ENCODE peak calls at places on chromosomes 1 and 21, in five cellular contexts. B is K562, M is IMR-90, C is GM12878, F is SK-N-SH. A is an unnamed sample.

GRCh38 chr1:197958861-197959260 is 41.7 kb downstream of the LHX9 start:
- DNase-seq in B (no peak), M (no peak), C (no peak), F (no peak), A (no peak)

GRCh38 chr1:63951076-63951946 is 177.5 kb downstream of the ROR1 start:
- DNase-seq in B (no peak), M (peak; percentile 13), C (no peak), F (no peak), A (no peak)

GRCh38 chr1:28329395-28330153 is 734 bp downstream of the MED18 start:
- DNase-seq in B (no peak), M (peak; percentile 21), C (no peak), F (peak; percentile 28), A (no peak)

GRCh38 chr21:25402134-25402957 is 204.9 kb downstream of the MRPL39 start:
- DNase-seq in B (no peak), M (no peak), C (no peak), F (no peak), A (no peak)

GRCh38 chr21:44065428-44065827 is 41.8 kb upstream of the PWP2 start:
- DNase-seq in B (no peak), M (peak; percentile 57), C (no peak), F (no peak), A (no peak)

GRCh38 chr1:114353233-114353632 is 157.8 kb downstream of the TRIM33 start:
- DNase-seq in B (peak; percentile 10), M (peak; percentile 80), C (no peak), F (peak; percentile 25), A (no peak)

GRCh38 chr1:224082146-224082545 is 31.8 kb upstream of the FBXO28 start:
- DNase-seq in B (no peak), M (peak; percentile 12), C (no peak), F (no peak), A (no peak)

GRCh38 chr21:33268736-33269441 is 2.7 kb downstream of the IL10RB start:
- DNase-seq in B (no peak), M (no peak), C (peak; percentile 96), F (no peak), A (peak; percentile 22)

GRCh38 chr1:212073490-212073889 is 37.9 kb downstream of the DTL start:
- DNase-seq in B (no peak), M (peak; percentile 4), C (no peak), F (no peak), A (no peak)

GRCh38 chr1:205449750-205450443 is 5.9 kb downstream of the BLACAT1 start:
- DNase-seq in B (peak; percentile 97), M (peak; percentile 36), C (no peak), F (peak; percentile 52), A (peak; percentile 69)

GRCh38 chr1:26278303-26278702 is 1.6 kb upstream of the SH3BGRL3 start:
- DNase-seq in B (no peak), M (peak; percentile 77), C (no peak), F (no peak), A (no peak)

GRCh38 chr1:201573923-201574322 is 35.0 kb downstream of the NAV1 start:
- DNase-seq in B (no peak), M (no peak), C (no peak), F (no peak), A (no peak)

GRCh38 chr1:171438441-171438840 is 46.9 kb upstream of the PRRC2C start:
- DNase-seq in B (no peak), M (peak; percentile 98), C (no peak), F (no peak), A (peak; percentile 84)

GRCh38 chr1:189149547-189150375 is 1327.9 kb downstream of the BRINP3 start:
- DNase-seq in B (peak; percentile 23), M (no peak), C (no peak), F (no peak), A (peak; percentile 7)

GRCh38 chr21:36156815-36157670 is at the start of gene DOP1B:
- DNase-seq in B (peak; percentile 80), M (no peak), C (no peak), F (no peak), A (peak; percentile 8)

GRCh38 chr1:906532-907420 is 16.9 kb upstream of the SAMD11 start:
- DNase-seq in B (no peak), M (peak; percentile 64), C (no peak), F (peak; percentile 19), A (peak; percentile 80)

GRCh38 chr1:173422456-173422976 is 54.6 kb upstream of the PRDX6 start:
- DNase-seq in B (no peak), M (no peak), C (no peak), F (no peak), A (no peak)

GRCh38 chr1:170545476-170545875 is 13.5 kb downstream of the GORAB start:
- DNase-seq in B (no peak), M (peak; percentile 88), C (no peak), F (no peak), A (no peak)

GRCh38 chr1:8423702-8424538 is 106.0 kb downstream of the SLC45A1 start:
- DNase-seq in B (peak; percentile 89), M (peak; percentile 65), C (no peak), F (peak; percentile 93), A (peak; percentile 36)

GRCh38 chr1:6180215-6180577 is at the start of gene CHD5:
- DNase-seq in B (no peak), M (no peak), C (no peak), F (peak; percentile 82), A (no peak)

GRCh38 chr21:26445440-26445839 is 127.6 kb downstream of the CYYR1 start:
- DNase-seq in B (no peak), M (peak; percentile 2), C (no peak), F (no peak), A (no peak)

GRCh38 chr1:156499194-156499702 is 1.3 kb downstream of the MEF2D start:
- DNase-seq in B (peak; percentile 21), M (no peak), C (no peak), F (no peak), A (peak; percentile 34)

GRCh38 chr1:156497743-156498446 is 2.7 kb downstream of the MEF2D start:
- DNase-seq in B (peak; percentile 37), M (no peak), C (no peak), F (no peak), A (no peak)

GRCh38 chr1:156499703-156500577 is 635 bp downstream of the MEF2D start:
- DNase-seq in B (peak; percentile 66), M (peak; percentile 46), C (no peak), F (peak; percentile 75), A (no peak)

GRCh38 chr1:156497078-156497742 is 3.4 kb downstream of the MEF2D start:
- DNase-seq in B (no peak), M (no peak), C (no peak), F (no peak), A (no peak)

DNA sequence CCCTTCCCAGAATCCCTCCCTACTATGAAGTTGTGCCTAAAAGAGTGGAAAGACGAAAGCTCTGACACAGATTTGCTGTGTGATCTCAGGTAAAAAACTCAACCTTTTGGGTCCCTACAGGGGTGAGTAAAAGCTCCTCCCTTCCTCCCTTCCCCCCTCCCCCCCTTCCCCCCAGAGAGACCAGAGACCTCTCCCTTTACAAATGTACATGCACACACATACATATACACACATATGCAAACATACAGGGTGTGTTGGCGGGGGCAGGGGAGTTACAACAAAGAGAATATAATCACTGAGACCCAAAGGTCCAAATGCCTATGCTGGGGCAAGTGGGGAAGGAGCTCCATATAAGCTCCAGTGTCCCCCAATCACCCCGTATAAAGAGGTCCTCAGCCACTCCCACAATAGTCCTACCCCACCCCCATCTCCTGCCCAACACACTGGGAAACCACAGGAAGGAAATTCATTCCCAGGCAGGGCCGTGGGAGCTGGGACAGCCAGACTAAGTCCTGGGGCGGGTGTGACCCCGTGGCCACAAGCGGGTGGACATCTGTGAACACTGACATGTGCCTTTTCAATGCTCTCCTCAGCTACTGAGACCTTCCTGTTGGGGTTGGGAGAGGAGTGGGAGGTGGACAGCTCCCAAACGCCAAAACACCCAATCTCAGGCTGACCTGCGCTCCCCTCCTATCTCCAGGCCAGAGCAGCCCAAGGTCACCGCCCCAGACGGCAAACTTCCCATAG is 2.0 kb downstream of the MEF2D start:
- DNase-seq in B (peak; percentile 41), M (peak; percentile 72), C (no peak), F (no peak), A (peak; percentile 50)
- TF ChIP-seq RCOR1 in B (no peak), M (no peak), C (no peak), F (no peak), A (no peak)

GRCh38 chr1:216247937-216248336 is 175.3 kb downstream of the USH2A start:
- DNase-seq in B (no peak), M (peak; percentile 16), C (no peak), F (no peak), A (no peak)
- TF ChIP-seq RCOR1 in B (no peak), M (no peak), C (no peak), F (no peak), A (no peak)

GRCh38 chr1:206890690-206891089 is 6.6 kb upstream of the IL24 start:
- DNase-seq in B (no peak), M (peak; percentile 84), C (no peak), F (no peak), A (no peak)

GRCh38 chr1:206892351-206892984 is 4.8 kb upstream of the IL24 start:
- DNase-seq in B (no peak), M (peak; percentile 84), C (no peak), F (no peak), A (no peak)

GRCh38 chr1:206890125-206890637 is 7.1 kb upstream of the IL24 start:
- DNase-seq in B (no peak), M (peak; percentile 42), C (no peak), F (no peak), A (no peak)

GRCh38 chr1:206893380-206893779 is 3.9 kb upstream of the IL24 start:
- DNase-seq in B (no peak), M (no peak), C (no peak), F (no peak), A (no peak)

GRCh38 chr1:206891412-206891811 is 5.8 kb upstream of the IL24 start:
- DNase-seq in B (no peak), M (no peak), C (no peak), F (no peak), A (no peak)
- TF ChIP-seq RCOR1 in B (no peak), M (no peak), C (no peak), F (no peak), A (no peak)

GRCh38 chr1:226739696-226740065 is 599 bp upstream of the ITPKB start:
- DNase-seq in B (no peak), M (no peak), C (no peak), F (no peak), A (no peak)

GRCh38 chr1:226741009-226741408 is 1.9 kb upstream of the ITPKB start:
- DNase-seq in B (no peak), M (no peak), C (no peak), F (no peak), A (no peak)

GRCh38 chr1:226737819-226738420 is 1.2 kb downstream of the ITPKB start:
- DNase-seq in B (no peak), M (peak; percentile 43), C (no peak), F (peak; percentile 71), A (no peak)

GRCh38 chr1:226738421-226738994 is 574 bp downstream of the ITPKB start:
- DNase-seq in B (no peak), M (peak; percentile 30), C (no peak), F (peak; percentile 67), A (peak; percentile 44)

DNA sequence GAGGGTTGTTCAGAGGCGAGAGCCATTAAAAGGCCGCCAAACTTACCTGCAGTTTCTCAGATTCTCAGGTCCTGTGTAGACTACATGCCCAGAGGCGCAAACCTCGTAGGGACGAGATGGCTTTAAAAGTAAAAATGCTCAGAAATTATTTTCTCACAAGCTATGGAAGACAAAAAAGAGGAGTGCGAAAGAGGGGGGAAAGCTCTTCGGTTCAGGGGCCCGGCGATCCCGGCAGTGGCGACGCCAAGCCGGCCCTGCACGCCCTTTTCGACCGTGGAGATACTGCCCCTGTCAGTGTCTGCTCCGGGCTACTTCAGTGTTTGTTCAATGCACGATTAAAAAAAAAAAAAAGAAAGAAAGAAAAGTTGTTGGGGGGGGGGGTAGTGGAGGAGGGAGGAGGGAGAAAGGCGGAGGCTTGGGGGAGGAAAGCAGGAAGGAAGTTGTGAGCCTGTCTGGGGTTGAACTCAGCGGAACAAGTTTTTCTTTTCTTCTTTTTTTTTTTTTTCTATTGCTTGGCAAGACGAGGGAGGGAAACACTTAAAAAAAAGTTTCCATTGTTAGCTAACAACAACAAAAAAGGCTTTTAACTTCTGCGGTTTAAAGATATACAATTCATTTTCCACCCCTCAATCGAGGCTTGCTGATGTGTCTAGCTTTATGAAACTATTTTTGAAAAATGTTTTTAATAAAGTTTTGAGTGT is at the start of gene ITPKB:
- DNase-seq in B (peak; percentile 39), M (peak; percentile 65), C (no peak), F (peak; percentile 38), A (peak; percentile 44)
- TF ChIP-seq RCOR1 in B (no peak), M (no peak), C (peak; percentile 61), F (no peak), A (no peak)

A was measured in A549.